ENCODE peak calls at places on chromosomes 7 and 10, in six cellular contexts. N is A549, Q is SK-N-SH, A is ovary, U is sigmoid colon, P is tibial nerve. Y is an unnamed sample.

GRCh38 chr10:63976538-63976937 is 455.3 kb downstream of the REEP3 start:
- DNase-seq in N (peak), Q (peak), A (no peak), U (no peak), P (no peak), Y (no peak)

GRCh38 chr7:81002471-81002870 is 83.6 kb upstream of the SEMA3C start:
- DNase-seq in N (no peak), Q (no peak), A (no peak), U (no peak), P (no peak), Y (no peak)

GRCh38 chr10:107025676-107026075 is 138.8 kb downstream of the SORCS1 start:
- DNase-seq in N (no peak), Q (no peak), A (no peak), U (no peak), P (no peak), Y (no peak)

GRCh38 chr10:21169271-21169670 is 272.2 kb upstream of the NEBL start:
- DNase-seq in N (no peak), Q (no peak), A (no peak), U (no peak), P (no peak), Y (no peak)

GRCh38 chr7:7569615-7570014 is 2.9 kb downstream of the MIOS start:
- DNase-seq in N (no peak), Q (no peak), A (no peak), U (no peak), P (no peak), Y (no peak)

GRCh38 chr10:123997486-123998196 is 95.8 kb downstream of the CHST15 start:
- DNase-seq in N (peak), Q (peak), A (peak), U (peak), P (no peak), Y (no peak)

GRCh38 chr10:74921744-74922143 is 95.3 kb downstream of the KAT6B start:
- DNase-seq in N (no peak), Q (peak), A (no peak), U (no peak), P (no peak), Y (no peak)

GRCh38 chr10:132626019-132626760 is 88.6 kb downstream of the INPP5A start:
- DNase-seq in N (no peak), Q (no peak), A (peak), U (peak), P (no peak), Y (peak)

GRCh38 chr10:88281592-88282268 is 301.4 kb downstream of the RNLS start:
- DNase-seq in N (peak), Q (no peak), A (no peak), U (no peak), P (no peak), Y (no peak)

GRCh38 chr7:99729501-99730261 is 5.3 kb downstream of the CYP3A7 start:
- DNase-seq in N (peak), Q (no peak), A (no peak), U (no peak), P (no peak), Y (no peak)

GRCh38 chr10:70772627-70773026 is 12.6 kb downstream of the TBATA start:
- DNase-seq in N (no peak), Q (peak), A (no peak), U (no peak), P (no peak), Y (peak)

GRCh38 chr10:43667317-43667731 is 18.6 kb upstream of the ZNF32 start:
- DNase-seq in N (peak), Q (peak), A (no peak), U (peak), P (no peak), Y (no peak)

GRCh38 chr7:71868797-71869196 is 543.3 kb downstream of the CALN1 start:
- DNase-seq in N (peak), Q (no peak), A (no peak), U (no peak), P (no peak), Y (no peak)

GRCh38 chr7:70189776-70190175 is 591.5 kb downstream of the AUTS2 start:
- DNase-seq in N (no peak), Q (no peak), A (no peak), U (no peak), P (no peak), Y (no peak)

GRCh38 chr10:20760450-20760849 is 136.7 kb downstream of the NEBL start:
- DNase-seq in N (no peak), Q (no peak), A (no peak), U (no peak), P (no peak), Y (no peak)

GRCh38 chr7:3430588-3430987 is 129.5 kb downstream of the SDK1 start:
- DNase-seq in N (no peak), Q (no peak), A (no peak), U (no peak), P (no peak), Y (no peak)

GRCh38 chr10:131093795-131094366 is 217.6 kb downstream of the TCERG1L start:
- DNase-seq in N (no peak), Q (no peak), A (peak), U (no peak), P (no peak), Y (no peak)

GRCh38 chr10:13351340-13351915 is 3.3 kb upstream of the SEPHS1 start:
- DNase-seq in N (no peak), Q (no peak), A (no peak), U (no peak), P (no peak), Y (no peak)

GRCh38 chr7:26145236-26145635 is 6.8 kb upstream of the NFE2L3 start:
- DNase-seq in N (no peak), Q (no peak), A (no peak), U (no peak), P (no peak), Y (peak)

GRCh38 chr10:120423350-120424197 is 33.5 kb upstream of the PLPP4 start:
- DNase-seq in N (peak), Q (peak), A (no peak), U (no peak), P (no peak), Y (no peak)

GRCh38 chr7:116511552-116512523 is 12.3 kb downstream of the CAV2 start:
- DNase-seq in N (peak), Q (no peak), A (no peak), U (no peak), P (no peak), Y (no peak)

GRCh38 chr10:69093933-69094332 is 6.0 kb downstream of the SRGN start:
- DNase-seq in N (peak), Q (no peak), A (no peak), U (no peak), P (no peak), Y (no peak)

GRCh38 chr7:131605280-131605878 is 49.0 kb upstream of the PODXL start:
- DNase-seq in N (no peak), Q (no peak), A (no peak), U (no peak), P (no peak), Y (no peak)

GRCh38 chr7:27242580-27243339 is at the start of gene EVX1:
- DNase-seq in N (peak), Q (no peak), A (no peak), U (no peak), P (no peak), Y (no peak)

GRCh38 chr10:102523250-102524029 is 19.7 kb downstream of the SUFU start:
- DNase-seq in N (no peak), Q (no peak), A (no peak), U (no peak), P (no peak), Y (no peak)

GRCh38 chr7:92608380-92609322 is 18.5 kb upstream of the FAM133B start:
- DNase-seq in N (no peak), Q (no peak), A (peak), U (no peak), P (no peak), Y (no peak)

GRCh38 chr7:11237742-11238141 is 264.1 kb downstream of the PHF14 start:
- DNase-seq in N (no peak), Q (no peak), A (no peak), U (no peak), P (no peak), Y (no peak)

GRCh38 chr10:124983321-124983720 is 41.4 kb downstream of the ZRANB1 start:
- DNase-seq in N (no peak), Q (no peak), A (no peak), U (no peak), P (no peak), Y (no peak)

GRCh38 chr10:6390213-6390612 is 187.5 kb downstream of the PFKFB3 start:
- DNase-seq in N (no peak), Q (no peak), A (no peak), U (no peak), P (no peak), Y (no peak)

GRCh38 chr7:36130236-36130945 is 22.7 kb upstream of the EEPD1 start:
- DNase-seq in N (no peak), Q (no peak), A (no peak), U (no peak), P (no peak), Y (no peak)

GRCh38 chr7:36131026-36131425 is 22.0 kb upstream of the EEPD1 start:
- DNase-seq in N (no peak), Q (no peak), A (no peak), U (no peak), P (no peak), Y (no peak)

GRCh38 chr7:36129048-36129534 is 24.0 kb upstream of the EEPD1 start:
- DNase-seq in N (peak), Q (no peak), A (peak), U (no peak), P (no peak), Y (peak)

GRCh38 chr7:36127075-36127740 is 25.8 kb upstream of the EEPD1 start:
- DNase-seq in N (no peak), Q (no peak), A (no peak), U (no peak), P (no peak), Y (no peak)

DNA sequence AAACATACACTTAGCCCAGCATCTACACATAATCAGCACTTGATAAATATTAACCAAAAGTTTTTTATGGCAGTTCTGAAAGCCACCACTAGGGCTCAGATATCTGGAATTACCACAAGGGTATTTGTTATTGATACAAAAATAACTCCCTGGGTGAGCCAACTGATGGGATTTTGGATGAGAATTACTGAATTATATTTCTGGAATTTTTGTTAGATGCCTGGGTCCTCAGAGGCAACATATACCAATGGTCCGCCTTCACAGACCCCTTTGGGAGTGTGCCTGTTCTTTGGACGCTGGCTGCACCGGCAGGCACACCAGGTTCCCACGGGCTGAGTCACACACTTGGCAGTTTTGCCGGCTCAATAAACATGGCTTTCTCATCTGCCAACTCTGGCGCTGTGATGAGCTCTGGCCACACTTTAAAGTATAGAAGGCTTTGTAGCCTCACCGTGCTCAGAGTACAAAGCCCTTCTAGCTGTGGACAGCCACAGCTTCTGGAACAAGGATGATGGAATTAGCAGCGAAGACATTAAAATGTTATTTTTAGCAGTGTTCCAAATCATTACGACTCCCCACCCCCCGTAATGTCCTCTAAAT is 24.5 kb upstream of the EEPD1 start:
- DNase-seq in N (peak), Q (peak), A (peak), U (peak), P (peak), Y (peak)
- TF ChIP-seq EP300 in N (no peak), Q (no peak), A (no peak), U (no peak), P (no peak), Y (no peak)

GRCh38 chr7:22278660-22279059 is 78.3 kb downstream of the RAPGEF5 start:
- DNase-seq in N (no peak), Q (no peak), A (no peak), U (no peak), P (no peak), Y (no peak)

GRCh38 chr7:22275574-22276150 is 81.3 kb downstream of the RAPGEF5 start:
- DNase-seq in N (no peak), Q (no peak), A (no peak), U (no peak), P (no peak), Y (no peak)

GRCh38 chr7:22281481-22281880 is 75.5 kb downstream of the RAPGEF5 start:
- DNase-seq in N (no peak), Q (no peak), A (no peak), U (no peak), P (no peak), Y (no peak)

GRCh38 chr7:22280031-22280430 is 76.9 kb downstream of the RAPGEF5 start:
- DNase-seq in N (no peak), Q (no peak), A (no peak), U (no peak), P (no peak), Y (no peak)

DNA sequence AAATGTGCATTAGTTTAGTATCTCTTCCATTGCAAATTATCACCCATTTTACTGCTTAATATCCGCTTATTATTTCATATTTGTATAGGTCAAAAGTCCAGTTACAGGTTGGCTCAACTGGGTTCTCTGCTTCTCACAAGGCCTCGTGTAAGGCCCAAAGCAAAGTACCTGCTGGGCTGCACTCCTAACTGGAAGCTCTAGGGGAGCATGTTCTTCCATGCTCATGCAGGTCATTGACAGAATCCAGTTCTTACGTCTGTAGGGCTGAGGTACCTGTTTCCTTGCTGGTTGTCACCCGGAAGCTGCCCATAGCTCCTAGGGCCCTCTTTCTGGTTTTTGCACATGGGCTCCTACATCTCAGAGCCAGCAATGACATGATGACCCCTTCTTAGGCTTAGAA is 79.6 kb downstream of the RAPGEF5 start:
- DNase-seq in N (no peak), Q (no peak), A (no peak), U (no peak), P (no peak), Y (no peak)
- TF ChIP-seq EP300 in N (no peak), Q (no peak), A (no peak), U (no peak), P (no peak), Y (no peak)

DNA sequence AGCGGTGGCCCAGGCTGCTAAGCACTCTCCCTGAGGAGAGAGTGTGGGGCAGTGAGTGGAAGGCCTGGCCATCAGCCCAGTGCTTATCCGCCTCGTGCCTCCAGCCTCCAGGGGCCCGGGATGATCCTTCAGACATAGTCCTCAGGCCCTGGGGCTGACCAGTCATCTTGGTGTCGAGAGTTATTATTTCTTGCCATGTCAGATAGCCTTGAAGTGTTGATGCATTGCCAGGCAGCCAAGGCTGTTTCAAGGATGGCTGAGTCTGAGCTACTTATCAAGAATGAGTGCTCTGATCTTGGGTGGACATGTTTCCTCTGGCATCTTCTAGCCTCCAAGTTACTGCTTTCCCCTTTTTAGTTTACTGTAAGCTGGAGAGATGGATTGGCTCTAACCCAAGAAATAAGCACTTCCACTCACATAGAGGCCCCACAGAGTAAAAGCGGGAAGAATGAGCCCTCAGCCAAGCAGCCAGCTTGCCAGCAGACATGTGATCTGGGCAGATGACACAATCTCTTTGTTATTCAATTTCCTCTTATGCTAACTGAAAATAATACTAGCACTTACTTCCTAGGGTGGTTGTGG is 136.5 kb upstream of the NAMPT start:
- DNase-seq in N (no peak), Q (no peak), A (peak), U (peak), P (peak), Y (peak)
- TF ChIP-seq EP300 in N (no peak), Q (no peak), A (peak), U (peak), P (peak), Y (peak)

GRCh38 chr7:5793361-5794072 is 12.1 kb upstream of the RNF216 start:
- DNase-seq in N (no peak), Q (no peak), A (no peak), U (no peak), P (no peak), Y (no peak)

GRCh38 chr7:5792792-5793191 is 11.3 kb upstream of the RNF216 start:
- DNase-seq in N (no peak), Q (no peak), A (no peak), U (no peak), P (no peak), Y (no peak)

GRCh38 chr7:5796076-5796475 is 14.6 kb upstream of the RNF216 start:
- DNase-seq in N (no peak), Q (no peak), A (no peak), U (no peak), P (no peak), Y (no peak)

GRCh38 chr7:5797179-5797578 is 15.7 kb upstream of the RNF216 start:
- DNase-seq in N (no peak), Q (no peak), A (no peak), U (no peak), P (no peak), Y (no peak)

GRCh38 chr7:5797716-5798115 is 16.3 kb upstream of the RNF216 start:
- DNase-seq in N (no peak), Q (no peak), A (no peak), U (no peak), P (no peak), Y (no peak)
- TF ChIP-seq EP300 in N (no peak), Q (no peak), A (no peak), U (no peak), P (no peak), Y (no peak)

GRCh38 chr10:116960066-116960465 is 44.9 kb downstream of the SHTN1 start:
- DNase-seq in N (no peak), Q (no peak), A (no peak), U (no peak), P (no peak), Y (no peak)

GRCh38 chr10:116961305-116962251 is 43.4 kb downstream of the SHTN1 start:
- DNase-seq in N (no peak), Q (peak), A (no peak), U (no peak), P (no peak), Y (no peak)
- TF ChIP-seq EP300 in N (no peak), Q (no peak), A (no peak), U (no peak), P (no peak), Y (no peak)

DNA sequence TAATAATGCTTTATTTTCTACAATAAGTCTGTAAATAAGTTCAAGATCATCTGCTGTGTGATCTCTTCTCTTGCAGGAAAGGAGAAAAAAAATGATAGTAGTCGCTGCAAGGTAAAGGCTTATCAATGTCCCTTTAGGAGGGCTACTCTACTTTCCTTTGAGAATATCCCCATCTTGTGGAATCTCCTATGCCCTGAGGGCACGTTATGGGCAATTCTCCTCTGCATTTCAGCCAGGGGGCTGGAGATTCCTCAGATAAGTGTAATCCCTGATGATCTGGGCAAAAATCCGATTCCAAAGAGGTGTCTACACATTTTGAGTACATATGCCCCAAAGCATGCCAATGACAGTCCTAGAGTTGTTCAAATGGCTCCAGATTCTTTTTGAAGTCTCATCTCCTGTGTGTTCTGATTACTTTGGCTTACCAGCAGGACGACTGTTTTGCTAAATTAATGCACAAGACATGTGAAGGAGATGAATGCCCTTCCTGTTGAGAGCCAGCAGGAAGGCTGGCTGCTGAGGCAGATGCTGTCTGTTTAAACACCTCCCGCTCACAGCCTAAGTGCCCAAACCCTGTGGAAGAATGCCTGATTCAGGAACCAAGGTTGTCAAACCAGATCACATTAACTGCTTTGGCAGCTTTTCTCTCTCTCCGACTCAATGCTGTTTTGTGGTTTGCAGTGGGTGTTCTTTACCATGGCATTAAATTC is 171.2 kb upstream of the COL1A2 start:
- DNase-seq in N (peak), Q (no peak), A (no peak), U (no peak), P (no peak), Y (no peak)
- TF ChIP-seq EP300 in N (no peak), Q (no peak), A (no peak), U (no peak), P (no peak), Y (no peak)